ENCODE peak calls at places on chromosomes 4 and X, in five cellular contexts. X is hepatocyte, N is GM23248, B is GM23338, P is HCT116. Z is an unnamed sample.

GRCh38 chr4:14695411-14695810 is 306.9 kb upstream of the CPEB2 start:
- DNase-seq in X (no peak), N (no peak), B (no peak), P (no peak), Z (peak; percentile 66)

GRCh38 chr4:56743550-56743949 is 62.5 kb upstream of the HOPX start:
- DNase-seq in X (peak; percentile 64), N (no peak), B (no peak), P (no peak), Z (no peak)

GRCh38 chr4:5041609-5042234 is 9.6 kb upstream of the STK32B start:
- DNase-seq in X (no peak), N (no peak), B (no peak), P (no peak), Z (no peak)

GRCh38 chr4:18684932-18685331 is 663.4 kb upstream of the LCORL start:
- DNase-seq in X (no peak), N (no peak), B (no peak), P (no peak), Z (no peak)

GRCh38 chr4:80594696-80595095 is 259.2 kb downstream of the CFAP299 start:
- DNase-seq in X (no peak), N (peak; percentile 2), B (no peak), P (no peak), Z (no peak)

GRCh38 chr4:145278341-145279121 is 98.1 kb upstream of the OTUD4 start:
- DNase-seq in X (no peak), N (peak; percentile 62), B (no peak), P (no peak), Z (peak; percentile 87)

GRCh38 chrX:40960041-40960440 is 125.2 kb upstream of the USP9X start:
- DNase-seq in X (no peak), N (no peak), B (no peak), P (no peak), Z (no peak)

GRCh38 chr4:7165874-7166201 is 26.5 kb upstream of the SORCS2 start:
- DNase-seq in X (no peak), N (no peak), B (no peak), P (no peak), Z (no peak)

GRCh38 chr4:57282556-57283310 is 172.5 kb upstream of the IGFBP7 start:
- DNase-seq in X (no peak), N (no peak), B (no peak), P (no peak), Z (no peak)

GRCh38 chr4:111849726-111850284 is 295.4 kb upstream of the FAM241A start:
- DNase-seq in X (peak; percentile 40), N (peak; percentile 8), B (no peak), P (no peak), Z (no peak)

GRCh38 chr4:64551125-64551524 is 141.9 kb upstream of the TECRL start:
- DNase-seq in X (no peak), N (no peak), B (no peak), P (no peak), Z (no peak)

GRCh38 chr4:177579649-177580048 is 137.4 kb upstream of the AGA start:
- DNase-seq in X (no peak), N (no peak), B (no peak), P (no peak), Z (peak; percentile 54)

GRCh38 chr4:174211611-174212044 is 71.8 kb downstream of the FBXO8 start:
- DNase-seq in X (no peak), N (no peak), B (no peak), P (no peak), Z (no peak)

GRCh38 chrX:70922776-70923473 is 8.0 kb downstream of the SLC7A3 start:
- DNase-seq in X (no peak), N (no peak), B (peak; percentile 70), P (no peak), Z (no peak)

GRCh38 chrX:5876984-5877655 is 351.5 kb downstream of the NLGN4X start:
- DNase-seq in X (peak; percentile 68), N (peak; percentile 0), B (peak; percentile 67), P (no peak), Z (no peak)

GRCh38 chrX:54798137-54798536 is at the start of gene ITIH6:
- DNase-seq in X (no peak), N (no peak), B (no peak), P (no peak), Z (no peak)

GRCh38 chrX:54799046-54799445 is 991 bp upstream of the ITIH6 start:
- DNase-seq in X (no peak), N (no peak), B (no peak), P (no peak), Z (no peak)

GRCh38 chrX:54794795-54795194 is 3.3 kb downstream of the ITIH6 start:
- DNase-seq in X (no peak), N (no peak), B (no peak), P (no peak), Z (no peak)

GRCh38 chrX:54788446-54788845 is 9.6 kb downstream of the ITIH6 start:
- DNase-seq in X (no peak), N (no peak), B (no peak), P (no peak), Z (no peak)

DNA sequence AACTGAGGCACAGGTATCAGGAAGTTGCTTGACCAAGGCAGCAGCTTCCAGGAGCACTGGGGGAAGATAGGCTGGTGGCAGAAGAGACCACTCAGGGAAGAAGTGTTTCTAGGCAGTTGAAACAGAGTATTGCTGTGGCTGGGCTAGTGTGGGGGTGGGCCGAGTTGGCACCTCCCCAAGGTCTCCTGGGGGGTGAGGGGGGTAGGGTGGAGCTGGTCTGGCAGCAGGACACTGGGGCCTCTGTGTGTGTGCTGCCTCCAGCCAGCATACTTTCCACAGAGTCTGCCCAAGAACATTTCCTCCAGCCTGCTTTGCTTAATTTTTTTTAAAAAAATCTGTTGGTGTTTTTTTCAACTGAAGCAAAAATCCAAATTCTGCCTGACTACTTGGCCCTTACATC is 4.1 kb downstream of the ITIH6 start:
- DNase-seq in X (no peak), N (no peak), B (no peak), P (no peak), Z (no peak)
- H3K27ac ChIP-seq in X (no peak overlapping the region), N (no peak overlapping the region), B (no peak overlapping the region), P (no peak overlapping the region), Z (no peak overlapping the region)

GRCh38 chr4:180060159-180060889 is 2182.9 kb upstream of the TENM3 start:
- DNase-seq in X (peak; percentile 37), N (peak; percentile 2), B (peak; percentile 23), P (no peak), Z (peak; percentile 38)
- TF ChIP-seq EZH2 in X (no peak), N (no peak), B (no peak), P (no peak), Z (no peak)

GRCh38 chr4:40289366-40290188 is 45.6 kb upstream of the CHRNA9 start:
- DNase-seq in X (no peak), N (no peak), B (no peak), P (no peak), Z (no peak)
- H3K4me1 ChIP-seq in X (no peaks in the 10 kb centered on the region), N (peaks cover 7% of the 10 kb centered on the region), B (no peaks in the 10 kb centered on the region), P (no peaks in the 10 kb centered on the region), Z (no peaks in the 10 kb centered on the region)

GRCh38 chrX:144601010-144601409 is 646.3 kb upstream of the SPANXN1 start:
- DNase-seq in X (no peak), N (no peak), B (no peak), P (no peak), Z (no peak)
- H3K27ac ChIP-seq in X (no peak overlapping the region), N (no peak overlapping the region), B (no peak overlapping the region), P (no peak overlapping the region), Z (no peak overlapping the region)

Z was measured in fibroblast of lung.